ENCODE peak calls at places on chromosome 21, in six cellular contexts. O is left ventricle myocardium inferior, B is iPS-NIHi11, I is GM12865, L is IMR-90, D is T-helper 17 cell. H is an unnamed sample.

GRCh38 chr21:44722701-44723100 is 11.3 kb upstream of the TSPEAR start:
- DNase-seq in L (no peak), O (no peak), B (no peak), I (no peak), D (no peak), H (no peak)

GRCh38 chr21:17925900-17926299 is 106.7 kb upstream of the C21orf91 start:
- DNase-seq in O (no peak), D (no peak), B (no peak), L (peak; percentile 24), I (peak; percentile 25), H (no peak)

GRCh38 chr21:19343711-19344110 is 940.1 kb upstream of the TMPRSS15 start:
- DNase-seq in L (no peak), D (no peak), O (no peak), B (no peak), I (peak; percentile 43), H (no peak)

GRCh38 chr21:46063227-46063626 is 34.7 kb upstream of the COL6A2 start:
- DNase-seq in O (no peak), B (no peak), I (peak; percentile 12), L (no peak), D (no peak), H (no peak)

GRCh38 chr21:28781602-28782274 is 210.9 kb downstream of the LTN1 start:
- DNase-seq in L (peak; percentile 51), I (peak; percentile 13), D (no peak), O (no peak), B (peak; percentile 15), H (no peak)

GRCh38 chr21:15731243-15731613 is 1.4 kb downstream of the USP25 start:
- DNase-seq in B (no peak), O (no peak), D (no peak), L (no peak), I (peak; percentile 11), H (no peak)

GRCh38 chr21:41501919-41502318 is 6.0 kb downstream of the TMPRSS2 start:
- DNase-seq in O (no peak), D (no peak), L (no peak), B (no peak), I (no peak), H (no peak)

GRCh38 chr21:38027901-38028300 is 111.6 kb upstream of the KCNJ6 start:
- DNase-seq in D (no peak), I (no peak), O (no peak), L (no peak), B (no peak), H (no peak)

GRCh38 chr21:36069713-36070573 is at the start of gene CBR1:
- DNase-seq in D (peak; percentile 78), L (peak; percentile 93), I (peak; percentile 94), O (peak; percentile 96), B (peak; percentile 89), H (peak; percentile 74)

GRCh38 chr21:39316062-39316461 is 2.6 kb upstream of the BRWD1 start:
- DNase-seq in D (no peak), I (no peak), B (no peak), O (no peak), L (no peak), H (peak; percentile 12)

GRCh38 chr21:40118527-40118926 is 251.3 kb downstream of the PCP4 start:
- DNase-seq in I (no peak), D (no peak), O (no peak), L (no peak), B (no peak), H (no peak)

GRCh38 chr21:35868005-35868868 is 192.1 kb downstream of the SETD4 start:
- DNase-seq in L (no peak), B (no peak), D (no peak), O (no peak), I (no peak), H (no peak)

H was measured in memory B cell.